ENCODE peak calls at places on chromosomes 2 and 18, in four cellular contexts. K is fibroblast of lung, F is hepatocyte, S is HCT116. X is an unnamed sample.

GRCh38 chr2:16653799-16654198 is 11.8 kb downstream of the CYRIA start:
- DNase-seq in F (no peak), S (no peak), K (no peak), X (no peak)

GRCh38 chr2:96118698-96119388 is 2.5 kb upstream of the ADRA2B start:
- DNase-seq in K (no peak), S (no peak), F (no peak), X (no peak)

GRCh38 chr2:231683292-231683898 is 24.9 kb upstream of the PTMA start:
- DNase-seq in F (no peak), K (no peak), S (no peak), X (no peak)

GRCh38 chr2:159140070-159140774 is 146.3 kb downstream of the WDSUB1 start:
- DNase-seq in K (peak), S (no peak), F (no peak), X (peak)

GRCh38 chr2:15736396-15737180 is 144.9 kb downstream of the DDX1 start:
- DNase-seq in K (no peak), F (no peak), S (no peak), X (no peak)

GRCh38 chr2:111231532-111232252 is 111.0 kb downstream of the BCL2L11 start:
- DNase-seq in F (no peak), K (no peak), S (no peak), X (no peak)

GRCh38 chr2:120914839-120915521 is 179.3 kb downstream of the GLI2 start:
- DNase-seq in F (no peak), K (peak), S (no peak), X (peak)

GRCh38 chr2:115460008-115460407 is 1017.6 kb downstream of the DPP10 start:
- DNase-seq in F (no peak), K (no peak), S (no peak), X (no peak)

GRCh38 chr18:7926526-7926925 is 359.4 kb downstream of the PTPRM start:
- DNase-seq in F (peak), S (peak), K (no peak), X (no peak)

GRCh38 chr2:73235315-73236028 is 1.4 kb downstream of the CCT7 start:
- DNase-seq in S (no peak), F (no peak), K (no peak), X (no peak)

GRCh38 chr2:73233932-73234832 is at the start of gene CCT7:
- DNase-seq in K (peak), F (peak), S (peak), X (peak)

GRCh38 chr2:73228631-73229030 is 4.4 kb downstream of the PRADC1 start:
- DNase-seq in F (no peak), K (no peak), S (no peak), X (no peak)

GRCh38 chr2:73233154-73233931 is at the start of gene PRADC1:
- DNase-seq in K (peak), F (peak), S (peak), X (peak)

GRCh38 chr2:73232471-73233153 is 427 bp downstream of the PRADC1 start:
- DNase-seq in F (peak), S (no peak), K (no peak), X (no peak)
- H3K4me3 ChIP-seq in F (peak), S (peak), K (peak), X (peak)

DNA sequence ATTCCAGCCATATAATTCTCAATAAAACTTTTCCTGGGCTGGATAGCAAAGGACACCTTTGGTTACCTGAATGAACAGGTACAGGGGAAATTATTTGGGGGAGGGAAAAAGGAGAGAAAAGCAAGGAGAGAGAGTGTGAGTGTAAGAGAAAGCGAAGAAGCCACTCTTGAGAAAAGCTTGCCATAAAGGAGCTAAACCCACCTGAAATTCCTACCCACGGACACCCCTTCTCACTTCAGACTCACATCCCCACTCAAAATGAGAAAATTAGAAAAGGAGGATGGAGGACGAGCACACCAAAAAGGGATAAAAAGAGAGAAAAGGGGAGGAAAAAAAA is 354 bp downstream of the ZEB2 start:
- DNase-seq in F (no peak), S (no peak), K (no peak), X (no peak)
- TF ChIP-seq EZH2 in F (peak), S (no peak), K (no peak), X (no peak)

GRCh38 chr2:11123856-11124759 is 31.2 kb upstream of the SLC66A3 start:
- DNase-seq in F (peak), K (peak), S (peak), X (peak)
- TF ChIP-seq CTCF in F (peak), K (peak), S (peak), X (peak)

DNA sequence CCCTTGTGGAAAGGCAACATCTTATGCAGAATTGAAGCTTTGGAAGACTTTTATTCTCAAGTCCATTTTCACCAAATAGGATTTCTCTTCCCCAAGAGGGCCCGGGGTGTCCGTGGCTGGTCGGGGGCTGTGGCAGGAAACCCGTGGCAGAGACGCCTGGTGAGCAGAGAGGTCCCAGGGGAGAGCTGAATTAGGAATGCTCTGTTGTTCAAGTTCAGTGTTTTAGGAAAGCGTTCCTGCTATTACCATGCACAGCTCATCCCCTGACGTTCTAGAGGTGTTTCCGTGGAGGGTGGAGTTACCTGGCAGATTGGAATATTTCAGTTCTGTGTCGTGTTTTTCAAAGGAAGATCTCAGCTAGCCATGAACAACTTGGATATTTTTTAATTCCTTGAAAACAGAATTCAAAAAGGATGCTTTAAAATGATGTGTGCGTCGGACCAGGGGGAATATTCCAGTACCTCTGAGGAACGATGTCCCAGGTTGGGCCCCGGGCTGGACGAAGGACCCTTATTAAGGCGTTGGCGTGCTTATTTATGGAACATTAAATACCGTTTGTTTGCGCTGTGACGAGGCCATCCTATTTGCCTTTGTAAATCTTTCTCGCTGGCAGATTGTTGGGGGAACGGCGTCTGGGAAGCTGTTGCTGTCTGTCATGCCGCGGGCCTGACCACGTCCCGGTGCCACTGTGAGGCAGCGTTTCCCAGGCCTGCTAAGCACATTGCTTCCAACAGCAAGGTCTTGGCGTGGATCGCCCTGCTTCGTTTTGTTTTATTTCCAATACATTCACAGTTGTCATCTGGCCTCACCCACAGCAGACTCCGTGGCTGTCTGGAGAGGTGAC is 8.2 kb downstream of the NFATC1 start:
- DNase-seq in S (no peak), K (no peak), F (no peak), X (peak)
- H3K4me3 ChIP-seq in S (no peak), K (no peak), F (no peak), X (no peak)

DNA sequence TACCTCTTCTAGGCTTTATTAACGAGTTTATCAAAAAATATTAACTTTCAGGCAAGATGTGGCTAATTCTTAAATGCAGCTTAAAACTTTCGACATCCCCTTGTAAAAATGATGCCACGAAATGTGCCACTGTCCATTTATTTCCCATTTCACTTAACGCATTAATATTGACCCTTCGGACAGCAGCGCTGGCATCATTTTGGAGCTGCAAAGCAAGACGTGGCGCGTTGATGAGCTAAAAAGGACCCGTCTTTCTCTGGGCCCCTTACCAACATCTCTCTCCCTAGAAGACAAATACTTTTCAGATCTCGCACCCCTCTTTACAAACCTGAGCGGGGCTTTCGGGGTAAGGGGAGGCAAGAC is 367.9 kb downstream of the MTX2 start:
- DNase-seq in F (no peak), S (no peak), K (no peak), X (no peak)
- TF ChIP-seq EZH2 in F (no peak), S (no peak), K (no peak), X (no peak)

GRCh38 chr18:6405237-6406074 is 9.3 kb downstream of the L3MBTL4 start:
- DNase-seq in K (peak), S (no peak), F (no peak), X (no peak)

GRCh38 chr18:6397931-6398566 is 16.7 kb downstream of the L3MBTL4 start:
- DNase-seq in K (no peak), F (no peak), S (no peak), X (no peak)

GRCh38 chr18:6406075-6406909 is 8.4 kb downstream of the L3MBTL4 start:
- DNase-seq in S (no peak), K (peak), F (peak), X (no peak)

GRCh38 chr18:6404834-6405233 is 9.9 kb downstream of the L3MBTL4 start:
- DNase-seq in K (no peak), S (no peak), F (no peak), X (no peak)

GRCh38 chr18:6401687-6402086 is 13.0 kb downstream of the L3MBTL4 start:
- DNase-seq in F (no peak), S (no peak), K (no peak), X (no peak)
- TF ChIP-seq CTCF in F (peak), S (no peak), K (no peak), X (no peak)

GRCh38 chr2:26173596-26174482 is 951 bp downstream of the GAREM2 start:
- DNase-seq in K (no peak), S (no peak), F (no peak), X (no peak)
- H3K4me3 ChIP-seq in K (no peak), S (peak), F (peak), X (peak)

GRCh38 chr18:51687845-51688585 is 490.5 kb upstream of the MEX3C start:
- DNase-seq in F (no peak), K (no peak), S (no peak), X (no peak)
- TF ChIP-seq EZH2 in F (no peak), K (no peak), S (no peak), X (no peak)